ENCODE peak calls at places on chromosome 3, in six cellular contexts. One of them, this sample, is unnamed.

GRCh38 chr3:78287085-78287484 is 1247.2 kb downstream of the ROBO2 start:
- DNase-seq in fibroblast of mammary gland: no peak
- DNase-seq in ovary: no peak
- DNase-seq in foreskin fibroblast: peak
- DNase-seq in fibroblast of lung: peak
- DNase-seq in stomach: no peak
- DNase-seq in this sample: no peak

GRCh38 chr3:130386604-130387263 is 41.3 kb downstream of the COL6A5 start:
- DNase-seq in ovary: no peak
- DNase-seq in fibroblast of mammary gland: peak
- DNase-seq in foreskin fibroblast: peak
- DNase-seq in fibroblast of lung: peak
- DNase-seq in stomach: no peak
- DNase-seq in this sample: peak

GRCh38 chr3:172102123-172102882 is 62.9 kb downstream of the FNDC3B start:
- DNase-seq in fibroblast of mammary gland: no peak
- DNase-seq in stomach: no peak
- DNase-seq in foreskin fibroblast: no peak
- DNase-seq in ovary: no peak
- DNase-seq in fibroblast of lung: no peak
- DNase-seq in this sample: no peak

GRCh38 chr3:53230041-53230621 is 25.7 kb downstream of the TKT start:
- DNase-seq in fibroblast of mammary gland: no peak
- DNase-seq in fibroblast of lung: no peak
- DNase-seq in foreskin fibroblast: no peak
- DNase-seq in ovary: no peak
- DNase-seq in stomach: no peak
- DNase-seq in this sample: no peak

GRCh38 chr3:88957751-88958452 is 149.5 kb upstream of the EPHA3 start:
- DNase-seq in stomach: no peak
- DNase-seq in fibroblast of lung: peak
- DNase-seq in foreskin fibroblast: peak
- DNase-seq in ovary: no peak
- DNase-seq in fibroblast of mammary gland: peak
- DNase-seq in this sample: peak

GRCh38 chr3:133644768-133645167 is 17.0 kb downstream of the TOPBP1 start:
- DNase-seq in stomach: no peak
- DNase-seq in fibroblast of lung: peak
- DNase-seq in foreskin fibroblast: peak
- DNase-seq in ovary: no peak
- DNase-seq in fibroblast of mammary gland: peak
- DNase-seq in this sample: peak

GRCh38 chr3:123150449-123150954 is 51.2 kb upstream of the SEC22A start:
- DNase-seq in stomach: no peak
- DNase-seq in fibroblast of lung: no peak
- DNase-seq in fibroblast of mammary gland: no peak
- DNase-seq in foreskin fibroblast: no peak
- DNase-seq in ovary: no peak
- DNase-seq in this sample: no peak

GRCh38 chr3:106920609-106921008 is 456.6 kb upstream of the CCDC54 start:
- DNase-seq in fibroblast of lung: no peak
- DNase-seq in ovary: no peak
- DNase-seq in foreskin fibroblast: no peak
- DNase-seq in fibroblast of mammary gland: no peak
- DNase-seq in stomach: no peak
- DNase-seq in this sample: no peak

GRCh38 chr3:133890037-133890436 is 5.6 kb downstream of the RAB6B start:
- DNase-seq in foreskin fibroblast: no peak
- DNase-seq in fibroblast of lung: no peak
- DNase-seq in stomach: no peak
- DNase-seq in ovary: no peak
- DNase-seq in fibroblast of mammary gland: no peak
- DNase-seq in this sample: no peak

GRCh38 chr3:49512791-49513355 is 41.4 kb upstream of the BSN start:
- DNase-seq in ovary: no peak
- DNase-seq in fibroblast of lung: no peak
- DNase-seq in foreskin fibroblast: no peak
- DNase-seq in stomach: no peak
- DNase-seq in fibroblast of mammary gland: no peak
- DNase-seq in this sample: no peak

GRCh38 chr3:173733029-173733652 is 335.6 kb downstream of the NLGN1 start:
- DNase-seq in foreskin fibroblast: peak
- DNase-seq in fibroblast of mammary gland: peak
- DNase-seq in fibroblast of lung: peak
- DNase-seq in ovary: no peak
- DNase-seq in stomach: no peak
- DNase-seq in this sample: peak

GRCh38 chr3:8518138-8518537 is 16.5 kb downstream of the LMCD1 start:
- DNase-seq in ovary: no peak
- DNase-seq in stomach: no peak
- DNase-seq in fibroblast of mammary gland: peak
- DNase-seq in foreskin fibroblast: peak
- DNase-seq in fibroblast of lung: peak
- DNase-seq in this sample: peak

GRCh38 chr3:31466866-31467265 is 65.9 kb upstream of the STT3B start:
- DNase-seq in foreskin fibroblast: no peak
- DNase-seq in stomach: no peak
- DNase-seq in ovary: no peak
- DNase-seq in fibroblast of mammary gland: no peak
- DNase-seq in fibroblast of lung: no peak
- DNase-seq in this sample: no peak

GRCh38 chr3:31456373-31456772 is 76.4 kb upstream of the STT3B start:
- DNase-seq in fibroblast of mammary gland: no peak
- DNase-seq in foreskin fibroblast: no peak
- DNase-seq in ovary: no peak
- DNase-seq in stomach: no peak
- DNase-seq in fibroblast of lung: no peak
- DNase-seq in this sample: no peak

GRCh38 chr3:31461441-31461840 is 71.3 kb upstream of the STT3B start:
- DNase-seq in ovary: no peak
- DNase-seq in fibroblast of lung: no peak
- DNase-seq in foreskin fibroblast: peak
- DNase-seq in fibroblast of mammary gland: peak
- DNase-seq in stomach: no peak
- DNase-seq in this sample: no peak

GRCh38 chr3:31466016-31466415 is 66.7 kb upstream of the STT3B start:
- DNase-seq in fibroblast of mammary gland: peak
- DNase-seq in ovary: no peak
- DNase-seq in foreskin fibroblast: no peak
- DNase-seq in stomach: no peak
- DNase-seq in fibroblast of lung: peak
- DNase-seq in this sample: peak

GRCh38 chr3:31462050-31462569 is 70.6 kb upstream of the STT3B start:
- DNase-seq in stomach: no peak
- DNase-seq in foreskin fibroblast: no peak
- DNase-seq in fibroblast of lung: no peak
- DNase-seq in ovary: no peak
- DNase-seq in fibroblast of mammary gland: no peak
- DNase-seq in this sample: no peak
- TF ChIP-seq CTCF in stomach: no peak
- TF ChIP-seq CTCF in foreskin fibroblast: no peak
- TF ChIP-seq CTCF in fibroblast of lung: no peak
- TF ChIP-seq CTCF in ovary: no peak
- TF ChIP-seq CTCF in fibroblast of mammary gland: no peak
- TF ChIP-seq CTCF in this sample: no peak

GRCh38 chr3:177777699-177778098 is 580.4 kb upstream of the TBL1XR1 start:
- DNase-seq in foreskin fibroblast: peak
- DNase-seq in ovary: peak
- DNase-seq in stomach: peak
- DNase-seq in fibroblast of mammary gland: peak
- DNase-seq in fibroblast of lung: peak
- DNase-seq in this sample: peak

GRCh38 chr3:177781686-177782161 is 584.4 kb upstream of the TBL1XR1 start:
- DNase-seq in foreskin fibroblast: peak
- DNase-seq in fibroblast of lung: peak
- DNase-seq in stomach: no peak
- DNase-seq in ovary: peak
- DNase-seq in fibroblast of mammary gland: peak
- DNase-seq in this sample: peak

GRCh38 chr3:177776656-177777055 is 579.4 kb upstream of the TBL1XR1 start:
- DNase-seq in fibroblast of mammary gland: peak
- DNase-seq in stomach: no peak
- DNase-seq in foreskin fibroblast: peak
- DNase-seq in ovary: no peak
- DNase-seq in fibroblast of lung: peak
- DNase-seq in this sample: peak

GRCh38 chr3:177783338-177783737 is 586.1 kb upstream of the TBL1XR1 start:
- DNase-seq in fibroblast of mammary gland: no peak
- DNase-seq in stomach: no peak
- DNase-seq in foreskin fibroblast: no peak
- DNase-seq in ovary: no peak
- DNase-seq in fibroblast of lung: no peak
- DNase-seq in this sample: no peak

DNA sequence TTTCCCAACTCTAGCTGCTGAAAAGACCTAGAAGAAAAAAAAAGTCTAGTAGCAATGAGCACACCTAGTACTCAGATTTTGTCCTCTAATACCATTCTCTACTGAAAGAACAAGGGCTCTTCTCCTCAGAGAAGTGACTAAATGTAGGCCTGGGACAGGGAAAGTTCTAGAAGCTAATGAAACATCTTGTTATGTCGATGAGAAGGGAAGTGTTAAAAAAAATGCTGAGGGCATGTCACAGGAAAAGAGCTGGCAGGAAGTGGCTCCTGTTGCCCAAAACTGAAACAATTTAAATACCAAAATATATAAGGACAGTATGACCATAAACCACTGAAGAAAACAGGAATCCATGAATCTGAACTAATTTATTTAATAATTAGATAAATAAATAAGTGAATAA is 581.4 kb upstream of the TBL1XR1 start:
- DNase-seq in foreskin fibroblast: no peak
- DNase-seq in ovary: no peak
- DNase-seq in fibroblast of lung: no peak
- DNase-seq in stomach: no peak
- DNase-seq in fibroblast of mammary gland: no peak
- DNase-seq in this sample: no peak
- H3K4me3 ChIP-seq in foreskin fibroblast: no peak
- H3K4me3 ChIP-seq in ovary: no peak
- H3K4me3 ChIP-seq in fibroblast of lung: no peak
- H3K4me3 ChIP-seq in stomach: no peak
- H3K4me3 ChIP-seq in fibroblast of mammary gland: no peak
- H3K4me3 ChIP-seq in this sample: no peak

GRCh38 chr3:112972158-112972557 is 2.7 kb downstream of the CD200R1 start:
- DNase-seq in foreskin fibroblast: no peak
- DNase-seq in fibroblast of mammary gland: no peak
- DNase-seq in ovary: no peak
- DNase-seq in stomach: no peak
- DNase-seq in fibroblast of lung: no peak
- DNase-seq in this sample: no peak
- TF ChIP-seq CTCF in foreskin fibroblast: no peak
- TF ChIP-seq CTCF in fibroblast of mammary gland: no peak
- TF ChIP-seq CTCF in ovary: no peak
- TF ChIP-seq CTCF in stomach: no peak
- TF ChIP-seq CTCF in fibroblast of lung: no peak
- TF ChIP-seq CTCF in this sample: no peak

DNA sequence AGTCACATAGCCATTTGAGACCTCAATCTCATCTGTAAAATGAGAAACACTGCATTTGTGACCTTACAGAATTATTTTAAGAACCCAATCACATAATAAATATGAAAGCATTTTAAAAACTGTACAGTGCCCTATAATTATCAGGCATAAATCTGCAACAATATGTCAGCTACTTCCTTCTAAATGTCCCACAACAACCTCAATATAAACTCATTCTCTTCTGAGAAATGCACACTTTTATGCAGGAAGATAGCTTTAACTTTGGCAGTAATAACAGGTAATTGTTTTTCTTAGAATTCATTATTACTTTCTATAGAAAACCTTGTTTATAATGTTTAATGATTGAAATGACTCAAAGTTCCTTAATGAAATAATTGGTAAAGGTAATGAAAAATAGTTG is 400.7 kb upstream of the AGTR1 start:
- DNase-seq in stomach: no peak
- DNase-seq in fibroblast of mammary gland: no peak
- DNase-seq in foreskin fibroblast: no peak
- DNase-seq in ovary: no peak
- DNase-seq in fibroblast of lung: no peak
- DNase-seq in this sample: no peak
- H3K4me3 ChIP-seq in stomach: no peak
- H3K4me3 ChIP-seq in fibroblast of mammary gland: no peak
- H3K4me3 ChIP-seq in foreskin fibroblast: no peak
- H3K4me3 ChIP-seq in ovary: no peak
- H3K4me3 ChIP-seq in fibroblast of lung: no peak
- H3K4me3 ChIP-seq in this sample: no peak

DNA sequence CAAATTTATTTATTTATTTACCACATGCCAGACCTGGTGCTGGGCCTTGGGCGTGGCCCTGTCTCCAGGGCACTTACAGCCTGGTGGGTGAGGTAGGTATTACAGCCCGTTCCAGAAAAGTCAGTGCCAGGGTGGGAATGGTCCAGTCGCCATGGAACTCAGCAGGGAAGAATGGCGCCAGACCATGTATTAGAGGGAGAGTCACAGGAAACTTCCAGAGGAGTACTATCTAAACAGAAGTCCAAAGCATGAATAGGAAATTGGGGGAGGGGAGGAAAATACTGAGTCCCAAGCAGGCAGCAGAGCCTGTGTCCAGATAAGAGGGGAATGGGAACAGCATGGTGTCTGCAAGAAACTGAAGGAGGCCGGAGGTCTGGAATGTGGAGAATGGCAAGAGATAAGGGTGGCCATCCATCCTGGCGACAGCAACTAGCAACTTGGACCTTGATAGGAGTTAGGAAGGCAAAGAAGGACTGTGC is 27.0 kb downstream of the SH3BP5 start:
- DNase-seq in ovary: no peak
- DNase-seq in fibroblast of lung: peak
- DNase-seq in fibroblast of mammary gland: no peak
- DNase-seq in foreskin fibroblast: no peak
- DNase-seq in stomach: no peak
- DNase-seq in this sample: peak
- TF ChIP-seq CTCF in ovary: no peak
- TF ChIP-seq CTCF in fibroblast of lung: peak
- TF ChIP-seq CTCF in fibroblast of mammary gland: peak
- TF ChIP-seq CTCF in foreskin fibroblast: peak
- TF ChIP-seq CTCF in stomach: no peak
- TF ChIP-seq CTCF in this sample: peak

GRCh38 chr3:125394406-125394805 is 19.3 kb upstream of the ZNF148 start:
- DNase-seq in stomach: no peak
- DNase-seq in fibroblast of mammary gland: peak
- DNase-seq in fibroblast of lung: no peak
- DNase-seq in ovary: no peak
- DNase-seq in foreskin fibroblast: peak
- DNase-seq in this sample: no peak
- H3K4me3 ChIP-seq in stomach: no peak
- H3K4me3 ChIP-seq in fibroblast of mammary gland: no peak
- H3K4me3 ChIP-seq in fibroblast of lung: no peak
- H3K4me3 ChIP-seq in ovary: no peak
- H3K4me3 ChIP-seq in foreskin fibroblast: no peak
- H3K4me3 ChIP-seq in this sample: no peak

This sample was measured in fibroblast of the aortic adventitia.